ENCODE peak calls at places on chromosomes 16 and 17, in four cellular contexts. N, B, X and D are unnamed samples.

GRCh38 chr17:47604268-47604927 is 45.3 kb upstream of the KPNB1 start:
- DNase-seq in N (no peak), B (no peak), X (peak; percentile 49), D (no peak)

GRCh38 chr16:67447508-67448076 is 16.7 kb downstream of the HSD11B2 start:
- DNase-seq in N (no peak), B (peak; percentile 62), X (peak; percentile 89), D (peak; percentile 2)

GRCh38 chr16:19130852-19131808 is 17.4 kb downstream of the ITPRIPL2 start:
- DNase-seq in N (no peak), B (peak; percentile 46), X (peak; percentile 80), D (peak; percentile 88)

GRCh38 chr16:82629441-82630027 is 2.8 kb downstream of the CDH13 start:
- DNase-seq in N (no peak), B (no peak), X (peak; percentile 61), D (peak; percentile 97)

GRCh38 chr17:82397449-82398335 is 20.5 kb upstream of the HEXD start:
- DNase-seq in N (no peak), B (no peak), X (no peak), D (no peak)

GRCh38 chr17:75087558-75088453 is at the start of gene SLC16A5:
- DNase-seq in N (no peak), B (peak; percentile 93), X (peak; percentile 93), D (no peak)

GRCh38 chr17:56023851-56024250 is 129.4 kb upstream of the ANKFN1 start:
- DNase-seq in N (no peak), B (no peak), X (no peak), D (no peak)

GRCh38 chr17:13429201-13429600 is 172.5 kb downstream of the HS3ST3A1 start:
- DNase-seq in N (no peak), B (no peak), X (peak; percentile 62), D (peak; percentile 81)

GRCh38 chr17:29597361-29598172 is 4.6 kb downstream of the ANKRD13B start:
- DNase-seq in N (no peak), B (no peak), X (no peak), D (no peak)

GRCh38 chr17:82332669-82333278 is 792 bp downstream of the SECTM1 start:
- DNase-seq in N (no peak), B (no peak), X (peak; percentile 41), D (no peak)

GRCh38 chr17:72219824-72220473 is 99.1 kb downstream of the SOX9 start:
- DNase-seq in N (no peak), B (no peak), X (no peak), D (no peak)

GRCh38 chr17:71790791-71791190 is 330.0 kb upstream of the SOX9 start:
- DNase-seq in N (no peak), B (no peak), X (no peak), D (peak; percentile 34)

GRCh38 chr16:68227183-68227793 is 8.6 kb downstream of the ESRP2 start:
- DNase-seq in N (no peak), B (no peak), X (no peak), D (no peak)